ENCODE peak calls at places on chromosomes 1 and 21, in eight cellular contexts. M is ovary, C is astrocyte of the spinal cord, Z is heart right ventricle, A is OCI-LY7, Y is heart left ventricle, T is body of pancreas, E is HCT116. R is an unnamed sample.

GRCh38 chr21:42405064-42406059 is 1.7 kb downstream of the UBASH3A start:
- DNase-seq in T (no peak), M (no peak), C (no peak), Z (no peak), E (no peak), Y (no peak), A (no peak), R (no peak)

GRCh38 chr1:46595127-46595526 is 8.9 kb downstream of the MKNK1 start:
- DNase-seq in T (peak), Y (peak), A (no peak), C (no peak), E (no peak), M (no peak), Z (peak), R (peak)

GRCh38 chr1:65946376-65946775 is 153.7 kb downstream of the PDE4B start:
- DNase-seq in A (no peak), T (no peak), M (no peak), Y (no peak), E (no peak), Z (no peak), C (no peak), R (no peak)

GRCh38 chr1:192610114-192610958 is 25.6 kb upstream of the RGS13 start:
- DNase-seq in T (no peak), C (peak), E (peak), Z (no peak), Y (no peak), M (no peak), A (peak), R (no peak)

GRCh38 chr1:116433283-116434257 is 60.5 kb downstream of the ATP1A1 start:
- DNase-seq in T (peak), Y (peak), Z (peak), E (no peak), C (peak), A (no peak), M (no peak), R (peak)

GRCh38 chr1:35876988-35877387 is 6.0 kb upstream of the AGO1 start:
- DNase-seq in Y (no peak), T (no peak), A (peak), C (no peak), M (no peak), E (no peak), Z (no peak), R (no peak)

GRCh38 chr1:36322786-36323635 is 434 bp downstream of the EVA1B start:
- DNase-seq in A (no peak), T (no peak), Z (peak), C (peak), M (peak), E (no peak), Y (peak), R (peak)

GRCh38 chr21:40355076-40355475 is 487.8 kb downstream of the PCP4 start:
- DNase-seq in C (no peak), M (no peak), T (no peak), Y (no peak), A (no peak), Z (no peak), E (no peak), R (no peak)

GRCh38 chr1:230105754-230106625 is 39.0 kb downstream of the GALNT2 start:
- DNase-seq in T (peak), Y (no peak), A (peak), Z (no peak), C (peak), E (peak), M (no peak), R (no peak)

GRCh38 chr1:68448365-68448764 is 1.4 kb downstream of the RPE65 start:
- DNase-seq in Z (no peak), A (no peak), E (no peak), Y (no peak), M (no peak), C (no peak), T (no peak), R (no peak)

GRCh38 chr1:89962024-89962741 is 32.7 kb upstream of the ZNF326 start:
- DNase-seq in Z (no peak), M (no peak), T (no peak), E (no peak), Y (no peak), A (no peak), C (peak), R (no peak)

GRCh38 chr21:41369915-41370839 is 8.3 kb downstream of the MX2 start:
- DNase-seq in Y (no peak), E (no peak), C (no peak), T (no peak), M (no peak), Z (peak), A (no peak), R (peak)

GRCh38 chr1:178651742-178652141 is 73.3 kb upstream of the RALGPS2 start:
- DNase-seq in Z (no peak), Y (peak), A (no peak), T (no peak), C (peak), M (no peak), E (no peak), R (no peak)

GRCh38 chr1:32197074-32197473 is 3.3 kb upstream of the CCDC28B start:
- DNase-seq in E (no peak), T (no peak), A (no peak), C (no peak), Z (no peak), Y (no peak), M (no peak), R (no peak)

GRCh38 chr1:31792116-31792515 is 23.7 kb downstream of the SPOCD1 start:
- DNase-seq in Y (peak), E (no peak), C (no peak), M (no peak), T (peak), A (no peak), Z (no peak), R (no peak)

GRCh38 chr1:159185121-159185520 is 13.7 kb downstream of the CADM3 start:
- DNase-seq in Z (no peak), E (no peak), T (no peak), A (no peak), C (no peak), M (no peak), Y (no peak), R (no peak)

GRCh38 chr21:38219049-38219628 is 37.7 kb upstream of the KCNJ15 start:
- DNase-seq in Y (peak), Z (peak), C (peak), A (peak), T (peak), M (peak), E (peak), R (peak)

GRCh38 chr1:25922064-25922632 is 15.9 kb upstream of the STMN1 start:
- DNase-seq in A (no peak), Y (no peak), T (no peak), C (no peak), M (no peak), Z (no peak), E (no peak), R (no peak)

GRCh38 chr1:204572923-204573562 is 56.8 kb downstream of the MDM4 start:
- DNase-seq in T (no peak), E (no peak), Z (no peak), Y (no peak), C (no peak), A (no peak), M (no peak), R (no peak)

GRCh38 chr1:187763976-187764375 is 935.2 kb downstream of the PLA2G4A start:
- DNase-seq in C (peak), Z (no peak), T (no peak), E (no peak), Y (no peak), A (no peak), M (no peak), R (no peak)

GRCh38 chr1:116330846-116331245 is 42.2 kb upstream of the ATP1A1 start:
- DNase-seq in Z (no peak), T (no peak), M (no peak), E (no peak), C (no peak), A (no peak), Y (no peak), R (no peak)

GRCh38 chr1:188986751-188987417 is 1490.8 kb downstream of the BRINP3 start:
- DNase-seq in Z (no peak), C (no peak), M (no peak), Y (no peak), A (no peak), E (no peak), T (no peak), R (no peak)

GRCh38 chr1:19274636-19275035 is 13.9 kb downstream of the AKR7A3 start:
- DNase-seq in Z (no peak), E (no peak), C (no peak), Y (no peak), M (no peak), T (no peak), A (no peak), R (no peak)
- H3K4me3 ChIP-seq in Z (no peak), E (no peak), C (no peak), Y (no peak), M (no peak), T (no peak), A (no peak), R (no peak)

GRCh38 chr1:227947425-227947677 is 381 bp downstream of the WNT9A start:
- DNase-seq in C (peak), E (no peak), Y (no peak), T (no peak), Z (no peak), A (no peak), M (no peak), R (no peak)

GRCh38 chr1:227944066-227944930 is 3.4 kb downstream of the WNT9A start:
- DNase-seq in A (no peak), Z (no peak), E (no peak), T (no peak), Y (peak), C (peak), M (peak), R (peak)

GRCh38 chr1:227946624-227947424 is 908 bp downstream of the WNT9A start:
- DNase-seq in A (no peak), M (peak), Y (peak), C (peak), T (peak), Z (peak), E (peak), R (peak)

GRCh38 chr1:227944931-227945890 is 2.5 kb downstream of the WNT9A start:
- DNase-seq in Z (no peak), M (peak), Y (peak), A (no peak), C (no peak), E (no peak), T (peak), R (no peak)

DNA sequence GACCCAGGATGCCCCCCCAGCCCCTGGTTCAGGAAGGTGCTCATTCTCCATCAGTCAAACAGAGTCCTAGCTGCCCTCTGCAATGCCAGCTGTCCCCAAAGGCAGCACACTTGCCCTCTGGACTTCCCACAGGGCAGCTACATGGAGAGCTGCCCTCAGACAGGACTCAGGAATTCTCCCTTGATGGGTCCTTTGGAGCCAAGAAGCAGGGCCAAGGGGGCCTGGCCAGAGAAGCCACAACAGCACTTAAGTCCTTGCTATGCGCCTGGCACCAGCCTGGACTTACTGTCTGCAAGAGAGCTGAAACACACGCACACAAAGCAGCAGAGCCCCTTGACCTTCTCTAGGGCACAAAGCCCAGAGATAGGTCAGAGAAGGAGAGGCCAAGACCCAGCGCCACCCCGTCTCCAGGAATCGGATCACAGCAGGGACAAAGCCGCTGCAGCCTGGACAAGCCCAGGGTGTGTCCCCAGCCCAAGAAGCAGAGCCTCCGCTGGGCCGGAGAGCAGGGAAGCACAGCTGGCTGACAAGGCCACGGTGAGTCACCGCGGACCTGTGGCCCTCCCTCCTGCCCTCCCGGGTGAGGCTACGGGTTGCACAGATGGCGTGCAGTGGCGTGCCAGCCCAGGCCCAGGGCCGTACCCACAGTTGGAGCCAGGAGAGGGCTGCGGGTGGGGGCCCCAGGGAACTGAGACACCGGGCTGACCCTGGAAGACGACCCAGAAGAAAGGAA is 1.7 kb downstream of the WNT9A start:
- DNase-seq in T (peak), Z (peak), A (no peak), M (peak), Y (peak), C (peak), E (peak), R (peak)
- H3K4me3 ChIP-seq in T (no peak), Z (peak), A (no peak), M (peak), Y (no peak), C (peak), E (peak), R (peak)

GRCh38 chr1:226332947-226333346 is 24.0 kb upstream of the LIN9 start:
- DNase-seq in T (no peak), E (no peak), Y (no peak), C (no peak), M (no peak), Z (no peak), A (peak), R (no peak)
- H3K4me3 ChIP-seq in T (no peak), E (peak), Y (no peak), C (no peak), M (no peak), Z (no peak), A (peak), R (peak)

DNA sequence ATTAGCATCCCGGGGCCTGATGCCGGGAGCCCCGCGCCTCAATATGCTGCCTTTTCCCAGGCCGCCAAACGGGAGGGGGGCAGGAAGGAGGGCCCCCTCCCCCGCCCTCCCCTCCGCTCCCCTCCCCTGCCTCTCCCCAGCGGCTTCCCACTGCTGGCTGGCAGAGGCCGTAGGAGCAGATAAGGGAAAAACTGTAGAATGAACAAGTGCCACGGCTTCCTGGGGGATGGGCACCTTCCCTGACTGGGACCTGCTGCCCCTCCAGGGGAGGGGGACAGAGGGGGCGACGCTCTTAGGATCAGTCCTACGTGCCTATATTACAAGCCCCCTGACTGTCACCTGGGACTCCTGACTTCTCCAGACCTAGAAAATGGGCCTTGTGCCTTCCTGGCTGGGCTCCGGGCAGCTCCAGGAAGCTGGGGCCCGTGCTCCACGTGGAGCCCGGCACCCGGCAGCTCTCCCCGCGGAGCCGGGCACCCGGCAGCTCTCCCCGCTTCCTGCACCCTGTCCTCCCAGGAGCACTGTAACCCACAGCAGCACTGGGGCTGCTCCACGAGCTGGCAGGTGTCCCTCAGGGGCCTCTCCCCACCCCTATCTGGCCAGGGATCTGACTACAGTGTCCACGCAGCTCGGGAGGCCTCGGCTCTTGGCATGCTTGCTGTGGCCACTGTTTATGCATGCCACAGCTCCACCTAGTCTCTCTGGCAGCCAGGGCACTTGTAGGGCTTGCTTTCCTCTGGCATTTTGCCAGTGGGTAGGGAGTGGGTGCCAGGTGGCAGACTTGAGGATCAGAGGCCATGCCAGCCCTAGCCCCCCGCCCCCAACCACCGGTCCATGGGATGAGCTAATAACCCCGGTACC is 668 bp upstream of the HES5 start:
- DNase-seq in T (peak), C (no peak), M (no peak), Z (no peak), A (no peak), E (no peak), Y (no peak), R (no peak)
- H3K4me3 ChIP-seq in T (no peak), C (no peak), M (no peak), Z (peak), A (no peak), E (no peak), Y (no peak), R (peak)

GRCh38 chr1:203271018-203271743 is 34.1 kb upstream of the BTG2 start:
- DNase-seq in Y (peak), T (peak), E (peak), A (peak), M (peak), Z (no peak), C (peak), R (peak)
- H3K4me3 ChIP-seq in Y (no peak), T (no peak), E (no peak), A (peak), M (no peak), Z (no peak), C (no peak), R (no peak)

GRCh38 chr1:16047791-16048475 is 4.4 kb downstream of the CLCNKB start:
- DNase-seq in C (no peak), T (no peak), A (no peak), Y (no peak), Z (no peak), E (no peak), M (no peak), R (no peak)
- H3K4me3 ChIP-seq in C (no peak), T (no peak), A (no peak), Y (no peak), Z (no peak), E (no peak), M (no peak), R (peak)

GRCh38 chr1:59901770-59902388 is 24.7 kb downstream of the CYP2J2 start:
- DNase-seq in E (no peak), A (no peak), Z (no peak), Y (no peak), C (no peak), T (no peak), M (no peak), R (no peak)

GRCh38 chr1:59898927-59899326 is 27.6 kb downstream of the CYP2J2 start:
- DNase-seq in Y (no peak), T (no peak), Z (no peak), E (no peak), A (no peak), C (no peak), M (no peak), R (no peak)

GRCh38 chr1:59908084-59908483 is 18.5 kb downstream of the CYP2J2 start:
- DNase-seq in C (no peak), M (no peak), A (no peak), T (no peak), Z (no peak), Y (no peak), E (no peak), R (no peak)

GRCh38 chr1:59900640-59901039 is 25.9 kb downstream of the CYP2J2 start:
- DNase-seq in E (no peak), Z (no peak), Y (no peak), M (no peak), A (no peak), T (no peak), C (no peak), R (no peak)

DNA sequence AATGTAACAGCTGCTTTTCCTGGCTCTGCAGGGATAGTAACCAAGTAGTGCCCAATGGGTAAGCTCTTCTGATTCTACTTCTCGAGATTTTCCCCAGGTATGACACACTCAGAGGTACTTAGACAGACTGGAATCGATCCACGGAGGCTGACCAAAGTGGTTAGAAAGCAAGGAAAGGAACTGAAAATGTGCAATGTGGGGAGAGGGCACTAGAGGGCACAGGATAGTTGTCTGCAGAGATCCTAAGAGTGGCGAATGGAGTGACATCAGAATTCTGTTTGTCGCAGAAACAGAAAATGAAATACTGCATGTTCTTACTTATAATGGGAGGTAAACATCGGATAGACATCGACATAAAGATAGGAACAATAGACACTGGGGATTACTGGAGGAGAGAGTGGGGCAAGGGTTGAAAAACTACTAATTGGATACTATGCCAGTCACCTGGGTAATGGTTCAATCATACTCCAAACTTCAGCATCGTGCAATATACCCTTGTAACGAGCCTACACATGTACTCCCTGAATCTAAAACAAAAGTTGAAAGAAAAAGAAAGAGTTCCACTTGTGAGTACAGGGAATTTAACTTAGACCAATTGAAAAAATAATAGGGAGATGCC is 23.3 kb downstream of the CYP2J2 start:
- DNase-seq in T (peak), Y (no peak), E (peak), C (peak), A (no peak), M (no peak), Z (no peak), R (no peak)
- H3K4me3 ChIP-seq in T (no peak), Y (no peak), E (no peak), C (no peak), A (no peak), M (no peak), Z (no peak), R (no peak)

R was measured in left ventricle myocardium inferior.